ENCODE peak calls at places on chromosome 18, in five cellular contexts. A is AML-193, B is NCI-H1105, Q is Calu3, O is colonic mucosa. W is an unnamed sample.

GRCh38 chr18:21757833-21758232 is 17.2 kb downstream of the MIB1 start:
- DNase-seq in A (no peak), B (no peak), Q (no peak), O (no peak), W (no peak)

GRCh38 chr18:10544093-10544748 is 18.4 kb downstream of the NAPG start:
- DNase-seq in A (no peak), B (no peak), Q (no peak), O (no peak), W (no peak)

GRCh38 chr18:68925268-68925667 is 127.4 kb downstream of the CCDC102B start:
- DNase-seq in A (no peak), B (no peak), Q (peak; percentile 17), O (no peak), W (no peak)

GRCh38 chr18:52636536-52636935 is 296.5 kb downstream of the DCC start:
- DNase-seq in A (no peak), B (no peak), Q (no peak), O (no peak), W (no peak)

GRCh38 chr18:21291106-21291505 is 49.1 kb downstream of the GREB1L start:
- DNase-seq in A (no peak), B (no peak), Q (no peak), O (no peak), W (no peak)

GRCh38 chr18:63138469-63139340 is 180.9 kb downstream of the BCL2 start:
- DNase-seq in A (no peak), B (no peak), Q (no peak), O (no peak), W (no peak)

GRCh38 chr18:60413944-60414547 is 41.5 kb upstream of the MC4R start:
- DNase-seq in A (no peak), B (no peak), Q (peak; percentile 52), O (no peak), W (no peak)

GRCh38 chr18:52334896-52335295 is 5.1 kb upstream of the DCC start:
- DNase-seq in A (no peak), B (no peak), Q (no peak), O (no peak), W (no peak)

GRCh38 chr18:79944126-79944731 is 7.2 kb downstream of the SLC66A2 start:
- DNase-seq in A (no peak), B (no peak), Q (no peak), O (peak; percentile 59), W (no peak)

GRCh38 chr18:48153641-48154481 is 223.4 kb upstream of the SMAD2 start:
- DNase-seq in A (no peak), B (no peak), Q (no peak), O (no peak), W (no peak)

GRCh38 chr18:76679259-76679658 is 143.1 kb upstream of the ZNF236 start:
- DNase-seq in A (no peak), B (no peak), Q (no peak), O (no peak), W (no peak)

GRCh38 chr18:8616026-8616401 is 6.8 kb downstream of the RAB12 start:
- DNase-seq in A (no peak), B (no peak), Q (no peak), O (no peak), W (no peak)

GRCh38 chr18:35732652-35733051 is 151.1 kb downstream of the GALNT1 start:
- DNase-seq in A (no peak), B (no peak), Q (no peak), O (no peak), W (no peak)

GRCh38 chr18:44921974-44922373 is 241.3 kb downstream of the SETBP1 start:
- DNase-seq in A (no peak), B (no peak), Q (no peak), O (no peak), W (no peak)

GRCh38 chr18:72830109-72830508 is 37.7 kb downstream of the NETO1 start:
- DNase-seq in A (no peak), B (peak; percentile 17), Q (peak; percentile 46), O (no peak), W (no peak)

W was measured in glomerular endothelial cell.